ENCODE peak calls at places on chromosomes 7 and 10, in seven cellular contexts. One of them, this sample, is unnamed.

GRCh38 chr7:102890292-102890970 is 22.4 kb upstream of the LRRC17 start:
- DNase-seq in fibroblast of gingiva: no peak
- DNase-seq in NCI-H1092 treated with DMSO at 0.1 percent for 48 hours: no peak
- DNase-seq in GOT3: no peak
- DNase-seq in PC-3: peak; percentile 36
- DNase-seq in stromal cell of bone marrow: peak; percentile 64
- DNase-seq in T-helper 1 cell: no peak
- DNase-seq in this sample: no peak

GRCh38 chr7:50730459-50731400 is 52.0 kb downstream of the GRB10 start:
- DNase-seq in T-helper 1 cell: no peak
- DNase-seq in NCI-H1092 treated with DMSO at 0.1 percent for 48 hours: no peak
- DNase-seq in PC-3: peak; percentile 36
- DNase-seq in stromal cell of bone marrow: no peak
- DNase-seq in GOT3: no peak
- DNase-seq in fibroblast of gingiva: no peak
- DNase-seq in this sample: peak; percentile 15

GRCh38 chr7:35593896-35594295 is 101.0 kb downstream of the HERPUD2 start:
- DNase-seq in stromal cell of bone marrow: no peak
- DNase-seq in NCI-H1092 treated with DMSO at 0.1 percent for 48 hours: no peak
- DNase-seq in fibroblast of gingiva: no peak
- DNase-seq in GOT3: no peak
- DNase-seq in T-helper 1 cell: no peak
- DNase-seq in PC-3: no peak
- DNase-seq in this sample: no peak

GRCh38 chr10:86899670-86900276 is 57.6 kb downstream of the MMRN2 start:
- DNase-seq in GOT3: no peak
- DNase-seq in NCI-H1092 treated with DMSO at 0.1 percent for 48 hours: peak; percentile 14
- DNase-seq in fibroblast of gingiva: peak; percentile 51
- DNase-seq in stromal cell of bone marrow: peak; percentile 38
- DNase-seq in T-helper 1 cell: peak; percentile 32
- DNase-seq in PC-3: peak; percentile 67
- DNase-seq in this sample: peak; percentile 73

GRCh38 chr10:83469719-83470336 is 669.5 kb upstream of the GHITM start:
- DNase-seq in GOT3: no peak
- DNase-seq in NCI-H1092 treated with DMSO at 0.1 percent for 48 hours: no peak
- DNase-seq in PC-3: no peak
- DNase-seq in T-helper 1 cell: no peak
- DNase-seq in stromal cell of bone marrow: no peak
- DNase-seq in fibroblast of gingiva: no peak
- DNase-seq in this sample: no peak

GRCh38 chr10:33333260-33334169 is 952 bp downstream of the NRP1 start:
- DNase-seq in stromal cell of bone marrow: no peak
- DNase-seq in GOT3: no peak
- DNase-seq in T-helper 1 cell: peak; percentile 42
- DNase-seq in NCI-H1092 treated with DMSO at 0.1 percent for 48 hours: no peak
- DNase-seq in PC-3: peak; percentile 65
- DNase-seq in fibroblast of gingiva: no peak
- DNase-seq in this sample: peak; percentile 50

GRCh38 chr10:7311256-7312178 is 99.3 kb downstream of the SFMBT2 start:
- DNase-seq in PC-3: peak; percentile 89
- DNase-seq in fibroblast of gingiva: no peak
- DNase-seq in T-helper 1 cell: no peak
- DNase-seq in GOT3: no peak
- DNase-seq in stromal cell of bone marrow: no peak
- DNase-seq in NCI-H1092 treated with DMSO at 0.1 percent for 48 hours: no peak
- DNase-seq in this sample: peak; percentile 6

GRCh38 chr7:158689500-158689899 is 15.1 kb downstream of the NCAPG2 start:
- DNase-seq in fibroblast of gingiva: no peak
- DNase-seq in GOT3: no peak
- DNase-seq in NCI-H1092 treated with DMSO at 0.1 percent for 48 hours: peak; percentile 41
- DNase-seq in T-helper 1 cell: no peak
- DNase-seq in PC-3: no peak
- DNase-seq in stromal cell of bone marrow: no peak
- DNase-seq in this sample: no peak

GRCh38 chr10:122494833-122495232 is 33.5 kb downstream of the HTRA1 start:
- DNase-seq in stromal cell of bone marrow: peak; percentile 98
- DNase-seq in PC-3: peak; percentile 83
- DNase-seq in NCI-H1092 treated with DMSO at 0.1 percent for 48 hours: no peak
- DNase-seq in GOT3: peak; percentile 33
- DNase-seq in fibroblast of gingiva: peak; percentile 84
- DNase-seq in T-helper 1 cell: no peak
- DNase-seq in this sample: peak; percentile 88

GRCh38 chr10:98582363-98582762 is 135.6 kb upstream of the HPS1 start:
- DNase-seq in T-helper 1 cell: no peak
- DNase-seq in GOT3: no peak
- DNase-seq in NCI-H1092 treated with DMSO at 0.1 percent for 48 hours: no peak
- DNase-seq in stromal cell of bone marrow: no peak
- DNase-seq in fibroblast of gingiva: no peak
- DNase-seq in PC-3: no peak
- DNase-seq in this sample: peak; percentile 55

This sample was measured in epithelial cell of esophagus.